ENCODE peak calls at places on chromosomes 16 and 17, in nine cellular contexts. X, S, F, G, H, V, D, O and T are unnamed samples.
A peak's percentile ranks its signal among the peaks of the same experiment; 100 is the strongest.

GRCh38 chr16:27679899-27680298 is 130.0 kb downstream of the KATNIP start:
- DNase-seq in X (no peak), D (no peak), F (no peak), V (no peak), S (no peak), H (no peak), O (no peak), G (no peak), T (no peak)

GRCh38 chr17:82678265-82678891 is 20.1 kb downstream of the RAB40B start:
- DNase-seq in D (no peak), X (no peak), O (no peak), F (no peak), H (no peak), V (no peak), G (no peak), S (no peak), T (no peak)

GRCh38 chr16:22284637-22285515 is 12.3 kb upstream of the POLR3E start:
- DNase-seq in V (peak; percentile 29), D (no peak), S (no peak), X (no peak), H (no peak), F (no peak), O (no peak), G (peak; percentile 49), T (no peak)

GRCh38 chr17:62619413-62620155 is 7.9 kb upstream of the MRC2 start:
- DNase-seq in X (no peak), F (no peak), H (no peak), O (no peak), S (no peak), G (no peak), V (no peak), D (no peak), T (no peak)

GRCh38 chr17:59840908-59841666 is 51.7 kb downstream of the TUBD1 start:
- DNase-seq in F (no peak), X (no peak), G (peak; percentile 38), H (peak; percentile 45), D (no peak), S (peak; percentile 44), V (peak; percentile 68), O (no peak), T (no peak)

GRCh38 chr16:89708481-89708931 is 7.0 kb upstream of the SPATA2L start:
- DNase-seq in S (no peak), O (no peak), X (no peak), H (no peak), F (no peak), D (no peak), V (no peak), G (no peak), T (no peak)

GRCh38 chr17:17001874-17002520 is 30.1 kb upstream of the TNFRSF13B start:
- DNase-seq in V (peak; percentile 62), X (peak; percentile 89), F (peak; percentile 66), O (peak; percentile 29), S (peak; percentile 44), H (peak; percentile 93), D (peak; percentile 84), G (peak; percentile 87), T (peak; percentile 89)

GRCh38 chr16:54430491-54431030 is 144.0 kb upstream of the IRX3 start:
- DNase-seq in V (peak; percentile 73), F (no peak), D (no peak), G (peak; percentile 82), X (no peak), S (no peak), O (peak; percentile 53), H (peak; percentile 6), T (no peak)

GRCh38 chr16:8565498-8565897 is 24.8 kb downstream of the TMEM114 start:
- DNase-seq in X (no peak), V (no peak), D (no peak), S (no peak), F (no peak), O (no peak), H (no peak), G (no peak), T (no peak)

GRCh38 chr17:40951011-40951622 is 13.7 kb upstream of the KRT23 start:
- DNase-seq in S (no peak), F (no peak), H (peak; percentile 23), O (no peak), G (no peak), X (no peak), D (no peak), V (no peak), T (no peak)

GRCh38 chr16:58652741-58653140 is 23.1 kb upstream of the CNOT1 start:
- DNase-seq in S (no peak), V (peak; percentile 32), D (no peak), H (no peak), O (no peak), F (peak; percentile 88), X (no peak), G (peak; percentile 60), T (no peak)

GRCh38 chr17:42387221-42387657 is 1.0 kb downstream of the STAT3 start:
- DNase-seq in F (no peak), D (peak; percentile 54), O (no peak), S (peak; percentile 64), X (no peak), V (peak; percentile 86), G (peak; percentile 69), H (no peak), T (no peak)

DNA sequence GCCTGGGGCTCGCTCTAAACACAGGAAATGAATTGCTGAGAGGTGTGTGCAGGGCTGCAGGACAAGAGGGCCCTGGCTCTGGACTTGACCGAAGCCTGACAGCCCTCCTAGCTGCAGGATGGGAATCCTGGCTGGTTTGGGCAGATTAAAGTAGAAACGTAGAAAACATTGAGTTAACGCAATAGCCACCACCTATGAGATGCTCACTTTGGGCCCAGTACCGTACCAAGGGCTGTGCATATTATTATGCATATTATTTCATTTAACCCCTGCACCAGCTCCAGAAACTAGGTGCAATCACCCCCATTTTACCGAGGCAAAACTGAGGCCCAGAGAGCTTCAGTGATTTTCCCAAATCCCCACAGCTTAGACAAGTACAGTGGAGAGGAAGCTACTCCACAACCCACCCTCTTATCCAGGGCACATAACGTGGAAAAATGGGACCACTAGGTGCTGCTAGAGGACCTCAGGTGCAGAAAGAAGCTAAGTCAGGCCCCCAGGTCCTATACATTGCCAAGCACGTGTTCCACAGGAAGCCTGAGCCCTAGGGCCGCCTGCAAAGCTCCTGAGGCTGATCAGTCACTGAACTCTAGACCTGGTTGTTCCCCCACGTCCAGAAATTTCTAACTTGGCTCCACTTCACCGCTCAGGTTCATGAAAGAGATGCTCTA is 79.2 kb downstream of the MYH11 start:
- DNase-seq in V (peak; percentile 62), S (peak; percentile 54), G (peak; percentile 66), D (peak; percentile 49), H (peak; percentile 66), X (no peak), F (peak; percentile 58), O (peak; percentile 41), T (peak; percentile 29)
- TF ChIP-seq CTCF in V (peak; percentile 67), S (peak; percentile 54), G (peak; percentile 58), D (no peak), H (peak; percentile 62), X (no peak), F (peak; percentile 78), O (peak; percentile 70), T (peak; percentile 43)

GRCh38 chr17:8108972-8109668 is 9.2 kb downstream of the ALOXE3 start:
- DNase-seq in V (no peak), F (no peak), O (no peak), D (no peak), S (no peak), X (no peak), G (no peak), H (no peak), T (no peak)

GRCh38 chr17:8105957-8106398 is 12.3 kb downstream of the ALOXE3 start:
- DNase-seq in V (peak; percentile 43), H (no peak), G (peak; percentile 49), X (no peak), F (no peak), D (peak; percentile 58), O (no peak), S (no peak), T (no peak)

GRCh38 chr17:8110907-8111306 is 7.4 kb downstream of the ALOXE3 start:
- DNase-seq in D (no peak), V (no peak), F (no peak), H (no peak), G (no peak), S (no peak), X (no peak), O (no peak), T (no peak)

GRCh38 chr17:8109669-8110455 is 8.5 kb downstream of the ALOXE3 start:
- DNase-seq in D (peak; percentile 55), V (peak; percentile 19), F (peak; percentile 72), H (peak; percentile 56), S (peak; percentile 28), G (peak; percentile 52), X (peak; percentile 71), O (no peak), T (peak; percentile 87)

DNA sequence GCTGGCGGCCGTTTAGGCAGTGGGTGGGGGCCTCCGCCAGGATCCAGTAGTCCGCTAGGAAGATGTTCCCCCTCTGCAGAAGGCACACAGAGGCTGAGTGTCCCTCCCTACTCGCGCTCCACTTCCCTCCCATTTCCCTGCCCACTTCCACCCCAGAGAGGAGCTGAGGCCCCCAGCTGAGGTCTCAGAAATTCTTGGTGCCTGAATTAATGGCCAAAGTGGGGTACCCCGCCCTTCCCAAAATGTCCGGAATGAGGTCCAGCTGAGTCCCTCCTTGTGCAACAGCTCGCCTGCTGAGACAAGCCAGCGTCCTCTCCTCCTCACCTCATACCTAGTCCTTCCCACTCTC is 7.9 kb downstream of the ALOXE3 start:
- DNase-seq in F (no peak), V (no peak), O (no peak), S (no peak), X (no peak), D (no peak), H (no peak), G (no peak), T (no peak)
- TF ChIP-seq CTCF in F (no peak), V (no peak), O (no peak), S (no peak), X (no peak), D (peak; percentile 66), H (no peak), G (no peak), T (no peak)

DNA sequence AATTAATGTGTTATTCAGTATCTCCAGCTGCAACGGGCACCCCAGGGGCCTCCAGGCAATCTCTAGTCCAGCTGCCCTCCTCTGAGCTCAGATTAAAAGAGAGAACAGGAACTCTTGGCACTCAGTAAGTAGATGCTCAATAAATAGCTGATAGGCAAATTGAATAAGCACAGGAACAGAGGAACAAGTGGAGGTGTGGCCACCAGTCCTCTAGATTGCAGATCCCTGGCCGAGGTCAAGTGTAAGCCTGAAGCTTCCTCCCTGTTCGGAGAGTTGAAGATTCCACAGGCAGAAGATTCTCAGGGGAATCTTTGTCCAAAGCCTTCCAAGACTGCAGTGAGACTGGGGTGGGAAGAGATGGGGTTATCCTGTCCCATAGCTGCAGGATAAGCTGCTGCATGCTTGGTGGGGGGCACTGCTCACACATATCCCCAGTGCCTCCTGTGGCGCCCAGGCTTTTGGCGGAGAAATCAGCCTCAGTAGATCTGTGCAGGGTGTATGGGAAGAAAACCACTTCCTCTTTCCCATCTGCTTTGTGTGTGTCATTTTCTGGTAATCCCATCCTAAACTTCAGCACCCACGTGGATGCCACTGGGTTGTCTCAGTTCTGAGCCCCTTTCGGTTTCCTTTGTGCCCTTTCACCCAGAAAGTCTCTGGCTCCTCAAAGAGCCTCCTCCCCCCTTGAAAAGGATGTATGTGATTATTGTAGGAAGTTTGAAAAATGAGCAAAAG is 12.1 kb downstream of the CD300A start:
- DNase-seq in S (no peak), F (no peak), O (no peak), V (no peak), D (no peak), H (no peak), X (no peak), G (no peak), T (peak; percentile 45)
- TF ChIP-seq CTCF in S (no peak), F (no peak), O (no peak), V (no peak), D (no peak), H (no peak), X (no peak), G (no peak), T (no peak)

GRCh38 chr16:78227855-78228254 is 128.4 kb downstream of the WWOX start:
- DNase-seq in H (peak; percentile 39), O (no peak), X (no peak), S (no peak), F (no peak), G (no peak), D (no peak), V (no peak), T (no peak)
- TF ChIP-seq CTCF in H (peak; percentile 47), O (peak; percentile 18), X (peak; percentile 28), S (no peak), F (no peak), G (no peak), D (no peak), V (no peak), T (no peak)